ENCODE peak calls at places on chromosomes 7 and 10, in six cellular contexts. B, L, N, P, W and E are unnamed samples.

GRCh38 chr7:127689194-127689772 is 37.3 kb downstream of the SND1 start:
- DNase-seq in L (no peak), B (no peak), N (no peak), P (no peak), W (no peak), E (no peak)

GRCh38 chr7:55128693-55129394 is 110.0 kb downstream of the EGFR start:
- DNase-seq in N (no peak), L (no peak), B (no peak), P (no peak), W (no peak), E (peak; percentile 88)

GRCh38 chr7:78057571-78057970 is 259.0 kb downstream of the PHTF2 start:
- DNase-seq in W (no peak), B (no peak), N (no peak), L (no peak), P (no peak), E (no peak)

GRCh38 chr7:103989785-103990775 is 622 bp upstream of the RELN start:
- DNase-seq in B (peak; percentile 3), N (no peak), L (no peak), W (no peak), P (no peak), E (no peak)

GRCh38 chr10:11713186-11713743 is 28.9 kb upstream of the ECHDC3 start:
- DNase-seq in N (no peak), B (no peak), W (no peak), L (no peak), P (no peak), E (no peak)

GRCh38 chr7:133682364-133683181 is 429.7 kb downstream of the EXOC4 start:
- DNase-seq in L (no peak), N (no peak), W (no peak), B (no peak), P (no peak), E (no peak)

GRCh38 chr7:26293569-26294308 is 2.1 kb downstream of the SNX10 start:
- DNase-seq in B (no peak), W (no peak), N (no peak), L (no peak), P (no peak), E (no peak)

GRCh38 chr10:132455441-132455971 is 58.5 kb downstream of the PWWP2B start:
- DNase-seq in N (no peak), L (no peak), W (no peak), P (peak; percentile 56), B (no peak), E (no peak)

GRCh38 chr10:33611423-33611822 is 277.0 kb upstream of the NRP1 start:
- DNase-seq in L (no peak), W (no peak), P (no peak), B (no peak), N (no peak), E (no peak)

GRCh38 chr7:101820703-101821102 is 3.3 kb downstream of the CUX1 start:
- DNase-seq in N (no peak), B (no peak), L (no peak), W (no peak), P (no peak), E (peak; percentile 30)

GRCh38 chr10:50367732-50368131 is 116.4 kb upstream of the ASAH2 start:
- DNase-seq in P (no peak), B (peak; percentile 35), L (no peak), N (no peak), W (no peak), E (no peak)

GRCh38 chr10:112360308-112361270 is 13.3 kb upstream of the ACSL5 start:
- DNase-seq in B (no peak), W (no peak), P (peak; percentile 82), N (no peak), L (peak; percentile 87), E (no peak)

GRCh38 chr7:99953649-99954048 is 22.2 kb downstream of the AZGP1 start:
- DNase-seq in B (no peak), W (no peak), N (no peak), L (peak; percentile 90), P (no peak), E (no peak)

GRCh38 chr7:48084727-48085432 is 4.2 kb upstream of the UPP1 start:
- DNase-seq in L (peak; percentile 79), N (no peak), P (peak; percentile 60), W (no peak), B (peak; percentile 88), E (peak; percentile 89)

GRCh38 chr10:97517778-97518561 is 19.2 kb downstream of the UBTD1 start:
- DNase-seq in B (no peak), P (no peak), L (peak; percentile 67), N (no peak), W (no peak), E (no peak)

GRCh38 chr7:2639994-2640830 is 8.4 kb downstream of the TTYH3 start:
- DNase-seq in L (no peak), N (no peak), B (no peak), W (no peak), P (peak; percentile 72), E (peak; percentile 71)

GRCh38 chr7:73701357-73701995 is 18.0 kb downstream of the STX1A start:
- DNase-seq in L (no peak), N (no peak), W (peak; percentile 53), B (peak; percentile 74), P (no peak), E (no peak)

GRCh38 chr7:23357190-23358093 is 58.3 kb downstream of the MALSU1 start:
- DNase-seq in L (no peak), N (no peak), B (peak; percentile 87), P (no peak), W (no peak), E (no peak)

GRCh38 chr10:113550365-113550764 is 2.5 kb upstream of the HABP2 start:
- DNase-seq in B (no peak), W (no peak), L (no peak), N (no peak), P (no peak), E (no peak)

GRCh38 chr10:91034494-91035157 is 113.7 kb upstream of the ANKRD1 start:
- DNase-seq in P (peak; percentile 33), B (no peak), W (no peak), N (no peak), L (peak; percentile 39), E (peak; percentile 79)

GRCh38 chr10:101934911-101935310 is 91.3 kb upstream of the KCNIP2 start:
- DNase-seq in N (no peak), B (no peak), L (no peak), W (no peak), P (no peak), E (no peak)

GRCh38 chr10:5952731-5953385 is 24.5 kb downstream of the IL15RA start:
- DNase-seq in P (no peak), L (no peak), B (no peak), N (peak; percentile 69), W (no peak), E (peak; percentile 46)

GRCh38 chr10:126062132-126063032 is 166.0 kb downstream of the FANK1 start:
- DNase-seq in B (peak; percentile 88), W (no peak), P (peak; percentile 51), N (peak; percentile 91), L (peak; percentile 47), E (peak; percentile 84)

GRCh38 chr7:5872326-5872725 is 8.3 kb upstream of the OCM start:
- DNase-seq in N (no peak), L (no peak), P (no peak), W (no peak), B (no peak), E (no peak)

GRCh38 chr10:132995909-132996602 is 53.7 kb upstream of the CFAP46 start:
- DNase-seq in P (no peak), L (no peak), W (no peak), B (no peak), N (no peak), E (no peak)

GRCh38 chr7:30916255-30916654 is 4.6 kb downstream of the AQP1 start:
- DNase-seq in N (no peak), W (no peak), L (no peak), P (no peak), B (no peak), E (no peak)

GRCh38 chr10:70666960-70667798 is 5.1 kb upstream of the ADAMTS14 start:
- DNase-seq in L (no peak), N (no peak), W (no peak), P (no peak), B (no peak), E (peak; percentile 19)

GRCh38 chr7:117217636-117218035 is 105.2 kb downstream of the WNT2 start:
- DNase-seq in P (no peak), W (no peak), B (no peak), L (no peak), N (no peak), E (no peak)

GRCh38 chr7:157564518-157565177 is 227.8 kb downstream of the DNAJB6 start:
- DNase-seq in P (no peak), L (no peak), B (no peak), W (no peak), N (no peak), E (no peak)

GRCh38 chr7:129553861-129554530 is 51.7 kb downstream of the SMKR1 start:
- DNase-seq in P (no peak), L (peak; percentile 25), N (no peak), B (no peak), W (no peak), E (no peak)

GRCh38 chr10:102670871-102671434 is 26.7 kb downstream of the TRIM8 start:
- DNase-seq in B (no peak), L (peak; percentile 18), P (no peak), N (no peak), W (no peak), E (no peak)

GRCh38 chr10:79068562-79069324 is at the start of gene ZMIZ1:
- DNase-seq in B (peak; percentile 93), W (no peak), N (peak; percentile 96), P (peak; percentile 92), L (peak; percentile 89), E (peak; percentile 97)
- TF ChIP-seq EP300 in B (no peak), W (peak; percentile 89), N (no peak), P (no peak), L (no peak), E (no peak)

GRCh38 chr7:139731802-139732470 is 45.9 kb downstream of the HIPK2 start:
- DNase-seq in N (peak; percentile 95), P (peak; percentile 91), W (no peak), B (peak; percentile 83), L (peak; percentile 94), E (peak; percentile 93)
- TF ChIP-seq EP300 in N (no peak), P (peak; percentile 31), W (no peak), B (peak; percentile 64), L (peak; percentile 80), E (no peak)

GRCh38 chr10:125010362-125010761 is 68.4 kb downstream of the ZRANB1 start:
- DNase-seq in P (no peak), N (no peak), B (no peak), L (no peak), W (no peak), E (peak; percentile 2)
- TF ChIP-seq EP300 in P (no peak), N (no peak), B (no peak), L (no peak), W (no peak), E (no peak)

DNA sequence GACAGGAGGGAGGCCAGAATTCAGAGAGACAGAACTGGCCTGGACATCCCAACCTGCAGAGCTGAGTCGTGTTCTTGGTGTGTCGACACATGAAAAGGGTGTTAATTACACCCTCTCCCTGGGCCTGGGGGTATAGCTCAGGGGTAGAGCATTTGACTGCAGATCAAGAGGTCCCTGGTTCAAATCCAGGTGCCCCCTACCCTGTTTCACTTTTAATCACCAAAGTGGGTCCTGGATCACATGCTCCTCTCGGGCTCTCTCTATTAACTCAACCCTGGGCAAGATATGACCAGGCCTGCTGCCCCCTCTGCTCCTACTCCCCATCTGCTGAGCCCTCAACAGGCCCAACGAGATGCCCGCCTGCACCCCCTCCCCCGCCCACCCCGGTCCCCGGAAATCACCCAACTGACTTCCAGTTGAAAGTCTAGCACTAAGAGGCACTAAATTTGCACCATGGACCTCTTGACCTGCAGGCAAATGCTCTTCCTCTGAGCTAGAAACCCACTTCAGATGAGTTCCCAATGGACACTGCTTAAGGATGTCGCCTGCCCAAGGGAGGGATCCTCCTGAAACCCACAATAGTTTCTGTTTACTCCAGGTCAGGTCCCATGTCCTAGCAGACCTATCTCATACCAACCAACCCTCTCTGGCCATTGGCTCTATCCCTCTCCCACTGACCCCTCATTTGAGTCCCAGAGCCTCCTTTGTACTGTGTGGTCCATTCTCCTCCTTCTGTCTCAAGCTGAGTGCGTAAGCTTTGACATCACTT is 137.6 kb downstream of the ZNF467 start:
- DNase-seq in B (peak; percentile 19), P (no peak), W (peak; percentile 73), N (no peak), L (no peak), E (no peak)
- TF ChIP-seq EP300 in B (no peak), P (no peak), W (no peak), N (no peak), L (no peak), E (no peak)